ENCODE peak calls at places on chromosomes 16 and 17, in nine cellular contexts. X, V, Y, J, H, C, A, N and B are unnamed samples.

GRCh38 chr16:66741971-66742396 is 9.4 kb downstream of the DYNC1LI2 start:
- DNase-seq in X (no peak), V (no peak), Y (no peak), J (peak), H (no peak), C (no peak), A (no peak), N (no peak), B (no peak)

GRCh38 chr16:89105599-89106151 is 12.0 kb downstream of the ACSF3 start:
- DNase-seq in X (no peak), V (no peak), Y (no peak), J (no peak), H (peak), C (no peak), A (no peak), N (no peak), B (no peak)

GRCh38 chr17:7407033-7407432 is 612 bp upstream of the NLGN2 start:
- DNase-seq in X (no peak), V (no peak), Y (no peak), J (no peak), H (no peak), C (no peak), A (no peak), N (no peak), B (no peak)

GRCh38 chr16:2340564-2341455 is at the start of gene ABCA3:
- DNase-seq in X (peak), V (peak), Y (peak), J (peak), H (peak), C (peak), A (peak), N (peak), B (peak)

GRCh38 chr17:59425085-59425901 is 93.8 kb downstream of the YPEL2 start:
- DNase-seq in X (peak), V (peak), Y (no peak), J (peak), H (peak), C (no peak), A (no peak), N (peak), B (no peak)

GRCh38 chr16:54242199-54242598 is 44.4 kb downstream of the IRX3 start:
- DNase-seq in X (no peak), V (no peak), Y (no peak), J (no peak), H (peak), C (no peak), A (peak), N (no peak), B (no peak)

GRCh38 chr16:10009691-10010090 is 172.5 kb downstream of the GRIN2A start:
- DNase-seq in X (no peak), V (no peak), Y (no peak), J (no peak), H (no peak), C (no peak), A (no peak), N (no peak), B (no peak)

GRCh38 chr17:35161281-35161761 is 13.7 kb downstream of the UNC45B start:
- DNase-seq in X (no peak), V (no peak), Y (no peak), J (no peak), H (no peak), C (no peak), A (no peak), N (no peak), B (no peak)

GRCh38 chr16:67014641-67015315 is 14.2 kb upstream of the CBFB start:
- DNase-seq in X (no peak), V (no peak), Y (no peak), J (no peak), H (no peak), C (no peak), A (no peak), N (no peak), B (no peak)

GRCh38 chr17:42129109-42129837 is 6.7 kb downstream of the HSPB9 start:
- DNase-seq in X (no peak), V (no peak), Y (no peak), J (no peak), H (no peak), C (no peak), A (no peak), N (no peak), B (no peak)

GRCh38 chr16:53872248-53873221 is 168.6 kb downstream of the FTO start:
- DNase-seq in X (peak), V (no peak), Y (peak), J (peak), H (no peak), C (no peak), A (no peak), N (no peak), B (peak)

GRCh38 chr17:79831367-79832210 is 7.7 kb downstream of the CBX4 start:
- DNase-seq in X (peak), V (peak), Y (no peak), J (no peak), H (no peak), C (no peak), A (peak), N (peak), B (no peak)

GRCh38 chr17:49108318-49108717 is 24.3 kb upstream of the B4GALNT2 start:
- DNase-seq in X (peak), V (no peak), Y (no peak), J (peak), H (no peak), C (no peak), A (no peak), N (no peak), B (no peak)

GRCh38 chr16:50270510-50271147 is 4.3 kb downstream of the ADCY7 start:
- DNase-seq in X (no peak), V (peak), Y (no peak), J (no peak), H (no peak), C (no peak), A (no peak), N (no peak), B (no peak)

GRCh38 chr17:82217120-82217529 is 4.5 kb upstream of the CCDC57 start:
- DNase-seq in X (no peak), V (peak), Y (no peak), J (no peak), H (no peak), C (no peak), A (no peak), N (no peak), B (no peak)

GRCh38 chr16:68403704-68404103 is 44.6 kb downstream of the SMPD3 start:
- DNase-seq in X (no peak), V (peak), Y (no peak), J (no peak), H (no peak), C (no peak), A (no peak), N (no peak), B (no peak)

GRCh38 chr17:15213381-15214087 is 51.6 kb downstream of the PMP22 start:
- DNase-seq in X (peak), V (no peak), Y (peak), J (peak), H (no peak), C (no peak), A (peak), N (peak), B (no peak)

GRCh38 chr17:55282379-55282702 is 17.6 kb downstream of the HLF start:
- DNase-seq in X (no peak), V (no peak), Y (no peak), J (no peak), H (no peak), C (no peak), A (no peak), N (no peak), B (no peak)
- TF ChIP-seq CTCF in X (no peak), V (no peak), Y (no peak), J (no peak), H (no peak), C (no peak), A (no peak), N (no peak), B (no peak)

GRCh38 chr16:75257886-75258806 is 6.7 kb upstream of the BCAR1 start:
- DNase-seq in X (no peak), V (no peak), Y (no peak), J (no peak), H (no peak), C (no peak), A (no peak), N (no peak), B (no peak)

GRCh38 chr16:75256871-75257343 is 5.5 kb upstream of the BCAR1 start:
- DNase-seq in X (peak), V (peak), Y (no peak), J (peak), H (peak), C (no peak), A (peak), N (peak), B (no peak)

GRCh38 chr16:75258807-75259141 is 7.3 kb upstream of the BCAR1 start:
- DNase-seq in X (no peak), V (no peak), Y (no peak), J (no peak), H (no peak), C (no peak), A (no peak), N (no peak), B (no peak)

GRCh38 chr16:75254359-75254837 is 3.0 kb upstream of the BCAR1 start:
- DNase-seq in X (peak), V (peak), Y (peak), J (peak), H (no peak), C (peak), A (no peak), N (peak), B (no peak)

GRCh38 chr16:75256059-75256870 is 4.8 kb upstream of the BCAR1 start:
- DNase-seq in X (peak), V (peak), Y (no peak), J (no peak), H (no peak), C (no peak), A (no peak), N (no peak), B (no peak)
- TF ChIP-seq CTCF in X (no peak), V (no peak), Y (no peak), J (no peak), H (no peak), C (no peak), A (no peak), N (no peak), B (no peak)

GRCh38 chr16:16991711-16992110 is 479.0 kb downstream of the XYLT1 start:
- DNase-seq in X (no peak), V (no peak), Y (no peak), J (no peak), H (no peak), C (no peak), A (no peak), N (no peak), B (no peak)
- TF ChIP-seq CTCF in X (no peak), V (no peak), Y (no peak), J (no peak), H (no peak), C (no peak), A (peak), N (no peak), B (no peak)

DNA sequence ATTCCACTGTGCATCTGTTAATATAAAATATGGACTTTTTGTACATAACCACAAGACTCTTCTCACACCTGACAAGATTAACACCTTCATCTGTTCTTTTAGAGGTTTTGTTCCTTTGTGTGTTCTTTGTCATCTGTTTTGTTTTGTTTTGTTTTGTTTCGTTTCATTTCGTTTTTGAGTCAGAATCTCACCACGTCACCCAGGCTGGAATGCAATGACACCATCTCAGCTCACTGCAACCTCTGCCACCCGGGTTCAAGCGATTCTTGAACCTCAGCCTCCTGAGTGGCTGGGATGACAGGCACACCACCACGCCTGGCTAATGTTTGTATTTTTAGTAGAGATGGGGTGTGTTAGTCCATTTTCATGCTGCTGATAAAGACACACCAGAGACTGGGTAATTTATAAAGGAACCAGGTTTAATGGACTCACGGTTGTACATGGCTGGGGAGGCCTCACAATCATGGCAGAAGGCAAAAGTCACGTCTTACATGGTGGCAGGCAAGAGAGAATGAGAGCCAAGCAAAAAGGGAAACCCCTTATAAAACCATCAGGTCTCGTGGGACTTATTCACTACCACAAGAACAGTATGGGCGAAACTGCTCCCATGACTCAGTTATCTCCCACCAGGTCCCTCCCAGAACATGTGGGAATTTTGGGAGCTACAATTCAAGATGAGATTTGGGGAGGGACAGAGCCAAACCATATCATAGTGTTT is 22.3 kb downstream of the C16orf90 start:
- DNase-seq in X (peak), V (no peak), Y (no peak), J (peak), H (no peak), C (no peak), A (no peak), N (no peak), B (peak)
- TF ChIP-seq CTCF in X (no peak), V (no peak), Y (no peak), J (no peak), H (no peak), C (no peak), A (no peak), N (no peak), B (no peak)

GRCh38 chr17:51372345-51373004 is 112.1 kb downstream of the UTP18 start:
- DNase-seq in X (peak), V (no peak), Y (peak), J (peak), H (no peak), C (no peak), A (peak), N (no peak), B (no peak)

GRCh38 chr17:51374220-51374619 is 113.9 kb downstream of the UTP18 start:
- DNase-seq in X (no peak), V (no peak), Y (no peak), J (no peak), H (no peak), C (no peak), A (no peak), N (no peak), B (no peak)

GRCh38 chr17:51373489-51374194 is 113.3 kb downstream of the UTP18 start:
- DNase-seq in X (no peak), V (no peak), Y (no peak), J (no peak), H (no peak), C (no peak), A (no peak), N (no peak), B (no peak)

GRCh38 chr17:51366866-51367265 is 106.5 kb downstream of the UTP18 start:
- DNase-seq in X (no peak), V (no peak), Y (no peak), J (no peak), H (no peak), C (no peak), A (no peak), N (no peak), B (no peak)

GRCh38 chr17:51371732-51372151 is 111.4 kb downstream of the UTP18 start:
- DNase-seq in X (peak), V (no peak), Y (peak), J (peak), H (peak), C (no peak), A (peak), N (peak), B (no peak)
- TF ChIP-seq CTCF in X (peak), V (peak), Y (peak), J (peak), H (peak), C (peak), A (peak), N (peak), B (peak)

GRCh38 chr16:3623642-3624041 is 12.2 kb upstream of the SLX4 start:
- DNase-seq in X (no peak), V (no peak), Y (no peak), J (no peak), H (no peak), C (no peak), A (no peak), N (no peak), B (no peak)

GRCh38 chr16:3625331-3625730 is 13.9 kb upstream of the SLX4 start:
- DNase-seq in X (no peak), V (no peak), Y (no peak), J (no peak), H (no peak), C (no peak), A (no peak), N (no peak), B (no peak)

DNA sequence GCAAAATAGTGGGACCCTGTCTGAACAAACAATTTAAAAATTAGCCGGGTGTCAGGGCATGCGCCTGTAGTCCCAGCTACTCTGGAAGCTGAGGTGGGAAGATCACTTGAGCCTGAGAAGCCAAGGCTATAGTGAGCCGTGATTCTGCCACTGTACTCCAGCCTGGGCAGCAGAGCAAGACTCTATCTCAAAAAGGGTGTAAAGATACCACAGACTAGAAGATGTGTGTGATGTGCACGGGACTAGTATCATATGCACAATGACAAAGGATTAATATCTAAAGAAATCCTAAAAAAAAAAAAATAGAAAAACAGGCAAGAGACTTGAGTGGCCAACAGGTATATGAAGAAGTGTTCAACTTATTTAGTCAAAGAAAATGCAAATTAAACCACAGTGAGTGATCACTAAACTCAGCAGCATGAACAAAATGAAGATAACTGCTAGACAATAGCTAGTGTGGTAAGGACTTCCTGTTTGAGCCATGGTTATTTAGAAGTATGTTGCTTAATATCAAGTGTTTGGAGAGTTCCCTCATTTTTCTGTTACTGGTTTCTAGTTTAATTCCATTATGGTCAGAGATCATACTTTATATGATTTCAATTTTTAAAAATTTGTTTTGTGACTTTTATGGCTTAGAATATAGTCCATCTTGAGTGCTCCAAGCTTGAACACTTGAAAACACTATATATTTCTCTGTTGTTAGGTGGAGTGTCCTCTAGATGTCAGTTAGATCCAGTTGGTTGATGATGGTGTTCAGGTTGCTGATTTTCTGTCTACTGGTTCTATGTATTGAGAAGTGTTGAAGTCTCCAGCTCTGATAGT is 14.7 kb upstream of the SLX4 start:
- DNase-seq in X (peak), V (no peak), Y (no peak), J (no peak), H (no peak), C (no peak), A (no peak), N (no peak), B (no peak)
- TF ChIP-seq CTCF in X (no peak), V (no peak), Y (no peak), J (no peak), H (no peak), C (no peak), A (no peak), N (no peak), B (no peak)